ENCODE peak calls at places on chromosomes 1 and 21, in eight cellular contexts. One of them, this sample, is unnamed.

GRCh38 chr21:32624726-32625125 is 12.5 kb upstream of the CFAP298 start:
- DNase-seq in AG04450: no peak
- DNase-seq in cardiac muscle cell: peak; percentile 29
- DNase-seq in activated CD8-positive, alpha-beta T cell treated with anti-CD3 and anti-CD28 coated beads for 36 hours: no peak
- DNase-seq in hepatocyte: no peak
- DNase-seq in fibroblast of pulmonary artery: peak; percentile 8
- DNase-seq in transverse colon: no peak
- DNase-seq in cardiac fibroblast: peak; percentile 17
- DNase-seq in this sample: peak; percentile 32

GRCh38 chr1:89356658-89357400 is 7.0 kb upstream of the GBP6 start:
- DNase-seq in AG04450: no peak
- DNase-seq in cardiac muscle cell: peak; percentile 50
- DNase-seq in activated CD8-positive, alpha-beta T cell treated with anti-CD3 and anti-CD28 coated beads for 36 hours: no peak
- DNase-seq in hepatocyte: peak; percentile 31
- DNase-seq in fibroblast of pulmonary artery: peak; percentile 33
- DNase-seq in transverse colon: no peak
- DNase-seq in cardiac fibroblast: peak; percentile 40
- DNase-seq in this sample: no peak

GRCh38 chr1:3522112-3522511 is 67.6 kb downstream of the ARHGEF16 start:
- DNase-seq in AG04450: no peak
- DNase-seq in cardiac muscle cell: no peak
- DNase-seq in activated CD8-positive, alpha-beta T cell treated with anti-CD3 and anti-CD28 coated beads for 36 hours: no peak
- DNase-seq in hepatocyte: no peak
- DNase-seq in fibroblast of pulmonary artery: no peak
- DNase-seq in transverse colon: no peak
- DNase-seq in cardiac fibroblast: no peak
- DNase-seq in this sample: no peak

GRCh38 chr1:9728451-9729295 is 77.1 kb downstream of the PIK3CD start:
- DNase-seq in AG04450: no peak
- DNase-seq in cardiac muscle cell: no peak
- DNase-seq in activated CD8-positive, alpha-beta T cell treated with anti-CD3 and anti-CD28 coated beads for 36 hours: peak; percentile 81
- DNase-seq in hepatocyte: no peak
- DNase-seq in fibroblast of pulmonary artery: no peak
- DNase-seq in transverse colon: no peak
- DNase-seq in cardiac fibroblast: no peak
- DNase-seq in this sample: no peak

GRCh38 chr1:23904748-23905357 is 8.3 kb downstream of the CNR2 start:
- DNase-seq in AG04450: no peak
- DNase-seq in cardiac muscle cell: no peak
- DNase-seq in activated CD8-positive, alpha-beta T cell treated with anti-CD3 and anti-CD28 coated beads for 36 hours: peak; percentile 83
- DNase-seq in hepatocyte: no peak
- DNase-seq in fibroblast of pulmonary artery: no peak
- DNase-seq in transverse colon: no peak
- DNase-seq in cardiac fibroblast: no peak
- DNase-seq in this sample: peak; percentile 70

GRCh38 chr1:209931141-209931540 is 6.9 kb upstream of the SYT14 start:
- DNase-seq in AG04450: no peak
- DNase-seq in cardiac muscle cell: no peak
- DNase-seq in activated CD8-positive, alpha-beta T cell treated with anti-CD3 and anti-CD28 coated beads for 36 hours: no peak
- DNase-seq in hepatocyte: no peak
- DNase-seq in fibroblast of pulmonary artery: no peak
- DNase-seq in transverse colon: no peak
- DNase-seq in cardiac fibroblast: no peak
- DNase-seq in this sample: no peak

GRCh38 chr1:225650198-225650597 is 2.7 kb downstream of the ENAH start:
- DNase-seq in AG04450: no peak
- DNase-seq in cardiac muscle cell: no peak
- DNase-seq in activated CD8-positive, alpha-beta T cell treated with anti-CD3 and anti-CD28 coated beads for 36 hours: no peak
- DNase-seq in hepatocyte: no peak
- DNase-seq in fibroblast of pulmonary artery: no peak
- DNase-seq in transverse colon: no peak
- DNase-seq in cardiac fibroblast: no peak
- DNase-seq in this sample: no peak

GRCh38 chr1:201714542-201715276 is 114.2 kb upstream of the IPO9 start:
- DNase-seq in AG04450: peak; percentile 95
- DNase-seq in cardiac muscle cell: peak; percentile 97
- DNase-seq in activated CD8-positive, alpha-beta T cell treated with anti-CD3 and anti-CD28 coated beads for 36 hours: peak; percentile 18
- DNase-seq in hepatocyte: peak; percentile 93
- DNase-seq in fibroblast of pulmonary artery: peak; percentile 98
- DNase-seq in transverse colon: peak; percentile 74
- DNase-seq in cardiac fibroblast: peak; percentile 97
- DNase-seq in this sample: no peak

GRCh38 chr1:164510435-164510834 is 48.5 kb upstream of the PBX1 start:
- DNase-seq in AG04450: no peak
- DNase-seq in cardiac muscle cell: peak; percentile 63
- DNase-seq in activated CD8-positive, alpha-beta T cell treated with anti-CD3 and anti-CD28 coated beads for 36 hours: no peak
- DNase-seq in hepatocyte: no peak
- DNase-seq in fibroblast of pulmonary artery: peak; percentile 60
- DNase-seq in transverse colon: no peak
- DNase-seq in cardiac fibroblast: peak; percentile 50
- DNase-seq in this sample: no peak

GRCh38 chr1:98733782-98734112 is 72.2 kb downstream of the SNX7 start:
- DNase-seq in AG04450: no peak
- DNase-seq in cardiac muscle cell: no peak
- DNase-seq in activated CD8-positive, alpha-beta T cell treated with anti-CD3 and anti-CD28 coated beads for 36 hours: no peak
- DNase-seq in hepatocyte: no peak
- DNase-seq in fibroblast of pulmonary artery: peak; percentile 16
- DNase-seq in transverse colon: no peak
- DNase-seq in cardiac fibroblast: no peak
- DNase-seq in this sample: no peak
- TF ChIP-seq CTCF in AG04450: no peak
- TF ChIP-seq CTCF in cardiac muscle cell: no peak
- TF ChIP-seq CTCF in activated CD8-positive, alpha-beta T cell treated with anti-CD3 and anti-CD28 coated beads for 36 hours: no peak
- TF ChIP-seq CTCF in hepatocyte: no peak
- TF ChIP-seq CTCF in fibroblast of pulmonary artery: no peak
- TF ChIP-seq CTCF in transverse colon: no peak
- TF ChIP-seq CTCF in cardiac fibroblast: no peak
- TF ChIP-seq CTCF in this sample: no peak

GRCh38 chr1:199727682-199728081 is 299.8 kb upstream of the NR5A2 start:
- DNase-seq in AG04450: no peak
- DNase-seq in cardiac muscle cell: no peak
- DNase-seq in activated CD8-positive, alpha-beta T cell treated with anti-CD3 and anti-CD28 coated beads for 36 hours: no peak
- DNase-seq in hepatocyte: no peak
- DNase-seq in fibroblast of pulmonary artery: no peak
- DNase-seq in transverse colon: no peak
- DNase-seq in cardiac fibroblast: no peak
- DNase-seq in this sample: no peak

GRCh38 chr1:199720496-199720895 is 307.0 kb upstream of the NR5A2 start:
- DNase-seq in AG04450: no peak
- DNase-seq in cardiac muscle cell: no peak
- DNase-seq in activated CD8-positive, alpha-beta T cell treated with anti-CD3 and anti-CD28 coated beads for 36 hours: no peak
- DNase-seq in hepatocyte: no peak
- DNase-seq in fibroblast of pulmonary artery: no peak
- DNase-seq in transverse colon: no peak
- DNase-seq in cardiac fibroblast: no peak
- DNase-seq in this sample: no peak

GRCh38 chr1:199725002-199725401 is 302.5 kb upstream of the NR5A2 start:
- DNase-seq in AG04450: no peak
- DNase-seq in cardiac muscle cell: no peak
- DNase-seq in activated CD8-positive, alpha-beta T cell treated with anti-CD3 and anti-CD28 coated beads for 36 hours: no peak
- DNase-seq in hepatocyte: peak; percentile 11
- DNase-seq in fibroblast of pulmonary artery: no peak
- DNase-seq in transverse colon: no peak
- DNase-seq in cardiac fibroblast: no peak
- DNase-seq in this sample: peak; percentile 37

GRCh38 chr1:199723557-199723956 is 304.0 kb upstream of the NR5A2 start:
- DNase-seq in AG04450: no peak
- DNase-seq in cardiac muscle cell: peak; percentile 23
- DNase-seq in activated CD8-positive, alpha-beta T cell treated with anti-CD3 and anti-CD28 coated beads for 36 hours: no peak
- DNase-seq in hepatocyte: no peak
- DNase-seq in fibroblast of pulmonary artery: peak; percentile 23
- DNase-seq in transverse colon: no peak
- DNase-seq in cardiac fibroblast: peak; percentile 15
- DNase-seq in this sample: no peak

DNA sequence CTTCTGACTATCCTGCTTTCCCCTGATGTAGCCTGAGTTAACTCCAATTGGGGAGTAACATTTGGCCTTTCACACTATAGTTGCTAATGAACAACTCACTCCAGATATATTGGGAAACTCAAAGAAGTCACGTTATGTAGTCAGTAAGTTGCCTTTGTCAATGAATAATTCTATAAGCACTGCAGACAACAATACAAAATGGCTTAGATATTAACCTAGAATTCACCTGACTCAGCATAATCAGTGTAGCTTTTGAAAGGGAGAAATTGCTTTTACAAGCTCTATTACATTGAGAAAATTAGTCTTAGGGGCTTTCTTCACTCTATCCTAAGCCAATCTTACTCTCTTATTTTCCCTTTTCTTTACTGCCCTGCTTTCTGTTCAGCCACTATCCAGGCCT is 303.5 kb upstream of the NR5A2 start:
- DNase-seq in AG04450: no peak
- DNase-seq in cardiac muscle cell: no peak
- DNase-seq in activated CD8-positive, alpha-beta T cell treated with anti-CD3 and anti-CD28 coated beads for 36 hours: no peak
- DNase-seq in hepatocyte: no peak
- DNase-seq in fibroblast of pulmonary artery: no peak
- DNase-seq in transverse colon: no peak
- DNase-seq in cardiac fibroblast: no peak
- DNase-seq in this sample: no peak
- TF ChIP-seq CTCF in AG04450: no peak
- TF ChIP-seq CTCF in cardiac muscle cell: no peak
- TF ChIP-seq CTCF in activated CD8-positive, alpha-beta T cell treated with anti-CD3 and anti-CD28 coated beads for 36 hours: no peak
- TF ChIP-seq CTCF in hepatocyte: no peak
- TF ChIP-seq CTCF in fibroblast of pulmonary artery: no peak
- TF ChIP-seq CTCF in transverse colon: no peak
- TF ChIP-seq CTCF in cardiac fibroblast: no peak
- TF ChIP-seq CTCF in this sample: no peak

GRCh38 chr1:112509005-112509659 is 367 bp downstream of the WNT2B start:
- DNase-seq in AG04450: no peak
- DNase-seq in cardiac muscle cell: no peak
- DNase-seq in activated CD8-positive, alpha-beta T cell treated with anti-CD3 and anti-CD28 coated beads for 36 hours: peak; percentile 24
- DNase-seq in hepatocyte: peak; percentile 37
- DNase-seq in fibroblast of pulmonary artery: no peak
- DNase-seq in transverse colon: peak; percentile 36
- DNase-seq in cardiac fibroblast: no peak
- DNase-seq in this sample: peak; percentile 56

GRCh38 chr1:112507896-112508241 is 896 bp upstream of the WNT2B start:
- DNase-seq in AG04450: no peak
- DNase-seq in cardiac muscle cell: no peak
- DNase-seq in activated CD8-positive, alpha-beta T cell treated with anti-CD3 and anti-CD28 coated beads for 36 hours: peak; percentile 10
- DNase-seq in hepatocyte: peak; percentile 46
- DNase-seq in fibroblast of pulmonary artery: no peak
- DNase-seq in transverse colon: peak; percentile 32
- DNase-seq in cardiac fibroblast: no peak
- DNase-seq in this sample: peak; percentile 60

GRCh38 chr1:112510340-112510739 is 1.6 kb downstream of the WNT2B start:
- DNase-seq in AG04450: no peak
- DNase-seq in cardiac muscle cell: no peak
- DNase-seq in activated CD8-positive, alpha-beta T cell treated with anti-CD3 and anti-CD28 coated beads for 36 hours: no peak
- DNase-seq in hepatocyte: no peak
- DNase-seq in fibroblast of pulmonary artery: no peak
- DNase-seq in transverse colon: no peak
- DNase-seq in cardiac fibroblast: no peak
- DNase-seq in this sample: no peak

GRCh38 chr1:112508242-112509004 is at the start of gene WNT2B:
- DNase-seq in AG04450: no peak
- DNase-seq in cardiac muscle cell: no peak
- DNase-seq in activated CD8-positive, alpha-beta T cell treated with anti-CD3 and anti-CD28 coated beads for 36 hours: peak; percentile 64
- DNase-seq in hepatocyte: peak; percentile 37
- DNase-seq in fibroblast of pulmonary artery: no peak
- DNase-seq in transverse colon: peak; percentile 49
- DNase-seq in cardiac fibroblast: no peak
- DNase-seq in this sample: peak; percentile 78

DNA sequence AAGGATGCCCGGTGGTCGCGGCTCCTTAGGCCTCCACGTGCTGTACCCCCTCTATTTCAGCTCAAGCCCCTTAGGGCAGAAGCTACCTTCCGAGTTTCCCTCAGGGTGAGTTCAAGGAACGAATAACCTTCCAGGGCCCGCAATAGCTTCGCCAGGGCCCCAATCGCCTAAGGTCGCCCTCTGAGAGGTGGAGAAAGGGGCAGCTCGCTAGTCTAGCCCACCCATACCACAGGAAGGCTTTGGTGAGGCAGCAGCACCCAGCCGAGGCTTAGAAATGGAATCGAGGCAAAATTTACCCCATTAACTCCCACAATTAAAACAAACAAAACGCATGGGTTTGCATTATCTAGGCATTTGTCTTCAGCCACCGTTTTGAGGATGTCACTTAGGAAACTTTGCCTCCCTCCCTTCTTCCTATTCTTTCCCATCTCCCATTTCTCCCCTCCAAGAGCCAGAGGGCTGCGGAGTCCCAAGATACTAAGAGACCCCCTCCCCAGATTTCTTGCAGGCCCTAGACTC is 954 bp downstream of the WNT2B start:
- DNase-seq in AG04450: no peak
- DNase-seq in cardiac muscle cell: no peak
- DNase-seq in activated CD8-positive, alpha-beta T cell treated with anti-CD3 and anti-CD28 coated beads for 36 hours: no peak
- DNase-seq in hepatocyte: no peak
- DNase-seq in fibroblast of pulmonary artery: no peak
- DNase-seq in transverse colon: no peak
- DNase-seq in cardiac fibroblast: no peak
- DNase-seq in this sample: no peak
- TF ChIP-seq CTCF in AG04450: no peak
- TF ChIP-seq CTCF in cardiac muscle cell: no peak
- TF ChIP-seq CTCF in activated CD8-positive, alpha-beta T cell treated with anti-CD3 and anti-CD28 coated beads for 36 hours: no peak
- TF ChIP-seq CTCF in hepatocyte: no peak
- TF ChIP-seq CTCF in fibroblast of pulmonary artery: no peak
- TF ChIP-seq CTCF in transverse colon: no peak
- TF ChIP-seq CTCF in cardiac fibroblast: no peak
- TF ChIP-seq CTCF in this sample: no peak

DNA sequence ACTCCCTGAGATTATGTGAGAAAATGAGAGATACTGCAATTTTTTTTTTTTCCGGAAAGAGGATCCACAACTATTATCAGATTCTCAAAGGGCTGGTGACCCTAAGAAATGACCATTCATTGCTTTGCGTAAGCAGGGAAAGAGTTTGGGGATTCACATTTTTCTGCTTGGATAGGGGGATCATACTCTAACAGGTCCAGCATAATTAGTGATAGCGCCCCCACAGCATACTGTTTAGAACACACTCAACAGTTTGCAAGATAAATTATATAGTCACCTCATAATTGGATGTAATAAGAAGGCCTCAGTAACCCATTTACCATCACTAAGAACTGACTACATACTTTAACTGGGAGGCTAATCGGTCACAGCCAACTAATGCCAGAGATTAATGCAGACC is 1.9 kb downstream of the CCT3 start:
- DNase-seq in AG04450: no peak
- DNase-seq in cardiac muscle cell: peak; percentile 6
- DNase-seq in activated CD8-positive, alpha-beta T cell treated with anti-CD3 and anti-CD28 coated beads for 36 hours: peak; percentile 27
- DNase-seq in hepatocyte: no peak
- DNase-seq in fibroblast of pulmonary artery: no peak
- DNase-seq in transverse colon: no peak
- DNase-seq in cardiac fibroblast: no peak
- DNase-seq in this sample: no peak
- TF ChIP-seq CTCF in AG04450: peak; percentile 10
- TF ChIP-seq CTCF in cardiac muscle cell: peak; percentile 22
- TF ChIP-seq CTCF in activated CD8-positive, alpha-beta T cell treated with anti-CD3 and anti-CD28 coated beads for 36 hours: peak; percentile 23
- TF ChIP-seq CTCF in hepatocyte: peak; percentile 18
- TF ChIP-seq CTCF in fibroblast of pulmonary artery: peak; percentile 17
- TF ChIP-seq CTCF in transverse colon: no peak
- TF ChIP-seq CTCF in cardiac fibroblast: no peak
- TF ChIP-seq CTCF in this sample: peak; percentile 28